ENCODE peak calls at places on chromosomes 6 and 20, in four cellular contexts. Z is neuronal stem cell, A is WERI-Rb-1, L is neural progenitor cell. M is an unnamed sample.

GRCh38 chr6:158047120-158047518 is 65.5 kb downstream of the SYNJ2 start:
- DNase-seq in L (no peak), A (no peak), Z (no peak), M (peak; percentile 57)

GRCh38 chr6:160030103-160030502 is 61.2 kb downstream of the IGF2R start:
- DNase-seq in A (no peak), L (peak; percentile 80), Z (peak; percentile 79), M (peak; percentile 95)

GRCh38 chr6:37725967-37726366 is 28.3 kb upstream of the MDGA1 start:
- DNase-seq in A (no peak), L (no peak), Z (no peak), M (no peak)

GRCh38 chr6:159899994-159900745 is 9.4 kb downstream of the MAS1 start:
- DNase-seq in A (no peak), L (no peak), Z (no peak), M (peak; percentile 90)

GRCh38 chr20:1810926-1811620 is 84.1 kb upstream of the SIRPA start:
- DNase-seq in A (no peak), L (no peak), Z (no peak), M (peak; percentile 33)

GRCh38 chr20:55140631-55141030 is 665.2 kb downstream of the DOK5 start:
- DNase-seq in A (no peak), Z (no peak), L (no peak), M (no peak)

GRCh38 chr6:161228911-161229591 is 44.8 kb downstream of the AGPAT4 start:
- DNase-seq in Z (peak; percentile 17), A (no peak), L (peak; percentile 22), M (peak; percentile 79)

GRCh38 chr6:148611213-148611612 is 135.6 kb upstream of the UST start:
- DNase-seq in A (peak; percentile 26), Z (no peak), L (no peak), M (no peak)

GRCh38 chr6:169045486-169045885 is 208.2 kb downstream of the THBS2 start:
- DNase-seq in Z (no peak), L (no peak), A (no peak), M (no peak)

GRCh38 chr6:170037541-170038250 is 253.2 kb downstream of the DLL1 start:
- DNase-seq in A (no peak), Z (no peak), L (no peak), M (no peak)

GRCh38 chr6:6315660-6316059 is 4.8 kb downstream of the F13A1 start:
- DNase-seq in Z (peak; percentile 44), L (peak; percentile 68), A (peak; percentile 73), M (peak; percentile 42)

GRCh38 chr6:6885521-6886088 is 222.2 kb upstream of the RREB1 start:
- DNase-seq in L (no peak), Z (no peak), A (no peak), M (no peak)

GRCh38 chr6:43488667-43489276 is 11.4 kb downstream of the TJAP1 start:
- DNase-seq in A (no peak), L (no peak), Z (no peak), M (no peak)

GRCh38 chr6:13462380-13463326 is 24.7 kb downstream of the GFOD1 start:
- DNase-seq in A (no peak), Z (no peak), L (peak; percentile 67), M (no peak)

GRCh38 chr6:13463941-13464340 is 23.5 kb downstream of the GFOD1 start:
- DNase-seq in L (no peak), A (no peak), Z (no peak), M (no peak)

GRCh38 chr6:13463327-13463717 is 24.1 kb downstream of the GFOD1 start:
- DNase-seq in A (no peak), Z (no peak), L (no peak), M (no peak)

GRCh38 chr6:13461352-13461751 is 26.0 kb downstream of the GFOD1 start:
- DNase-seq in Z (no peak), L (no peak), A (no peak), M (no peak)

DNA sequence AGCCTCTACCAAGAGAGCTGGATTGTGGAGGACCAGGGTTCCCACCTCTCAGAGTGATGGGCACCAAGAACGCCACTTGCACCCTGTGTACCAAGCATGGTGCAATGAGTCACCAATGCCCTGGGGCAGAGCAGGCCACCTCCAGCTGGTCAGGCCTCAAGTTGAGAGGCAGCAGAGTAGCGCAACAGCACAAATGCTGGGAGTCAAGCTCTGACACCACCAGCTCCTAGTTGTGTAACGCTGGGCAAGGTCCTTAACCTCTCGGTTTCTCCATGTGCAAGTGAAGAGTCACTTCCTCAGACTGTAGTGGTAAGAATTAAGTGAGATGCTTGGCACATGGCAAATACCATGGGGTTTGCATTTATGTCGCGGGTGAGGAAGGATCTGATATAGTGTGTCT is 25.6 kb downstream of the GFOD1 start:
- DNase-seq in Z (no peak), A (no peak), L (no peak), M (no peak)
- H3K4me3 ChIP-seq in Z (peak overlapping the region; percentile 56), A (no peak overlapping the region), L (no peak overlapping the region), M (no peak overlapping the region)

GRCh38 chr20:63394069-63394468 is 32.9 kb upstream of the CHRNA4 start:
- DNase-seq in A (no peak), Z (no peak), L (peak; percentile 58), M (no peak)
- H3K27me3 ChIP-seq in A (no peaks in the 10 kb centered on the region), Z (peaks cover 3% of the 10 kb centered on the region), L (peaks cover 5% of the 10 kb centered on the region), M (no peaks in the 10 kb centered on the region)

GRCh38 chr6:27406085-27406484 is 17.5 kb downstream of the ZNF391 start:
- DNase-seq in A (no peak), L (no peak), Z (no peak), M (no peak)

GRCh38 chr6:27400877-27401642 is 12.5 kb downstream of the ZNF391 start:
- DNase-seq in A (no peak), L (no peak), Z (no peak), M (no peak)
- H3K4me3 ChIP-seq in A (no peak overlapping the region), L (no peak overlapping the region), Z (no peak overlapping the region), M (no peak overlapping the region)

GRCh38 chr6:1376653-1377052 is 12.7 kb upstream of the FOXF2 start:
- DNase-seq in A (no peak), Z (no peak), L (no peak), M (no peak)
- H3K27me3 ChIP-seq in A (peaks cover 100% of the 10 kb centered on the region), Z (peaks cover 96% of the 10 kb centered on the region), L (peaks cover 100% of the 10 kb centered on the region), M (peaks cover 64% of the 10 kb centered on the region)

M was measured in brain microvascular endothelial cell.